ENCODE peak calls at places on chromosomes 7 and 10, in five cellular contexts. One of them, this sample, is unnamed.

GRCh38 chr7:131110294-131111080 is 217.2 kb upstream of the MKLN1 start:
- DNase-seq in HepG2: no peak
- DNase-seq in GM12878: no peak
- DNase-seq in SK-N-SH: no peak
- DNase-seq in HCT116: no peak
- DNase-seq in this sample: no peak

GRCh38 chr10:19816420-19817250 is at the start of gene PLXDC2:
- DNase-seq in HepG2: no peak
- DNase-seq in SK-N-SH: peak
- DNase-seq in HCT116: no peak
- DNase-seq in GM12878: no peak
- DNase-seq in this sample: no peak

GRCh38 chr7:15461576-15461975 is 100.2 kb downstream of the AGMO start:
- DNase-seq in HCT116: no peak
- DNase-seq in GM12878: no peak
- DNase-seq in SK-N-SH: no peak
- DNase-seq in HepG2: no peak
- DNase-seq in this sample: no peak

GRCh38 chr7:71459137-71459536 is 327.2 kb downstream of the GALNT17 start:
- DNase-seq in GM12878: no peak
- DNase-seq in HCT116: no peak
- DNase-seq in SK-N-SH: no peak
- DNase-seq in HepG2: no peak
- DNase-seq in this sample: no peak

GRCh38 chr10:80473096-80473657 is 19.1 kb downstream of the TSPAN14 start:
- DNase-seq in HepG2: no peak
- DNase-seq in SK-N-SH: no peak
- DNase-seq in GM12878: no peak
- DNase-seq in HCT116: no peak
- DNase-seq in this sample: no peak

GRCh38 chr10:98097611-98098010 is 36.8 kb upstream of the R3HCC1L start:
- DNase-seq in HepG2: no peak
- DNase-seq in SK-N-SH: no peak
- DNase-seq in HCT116: no peak
- DNase-seq in GM12878: no peak
- DNase-seq in this sample: no peak

GRCh38 chr7:44882899-44883298 is 2.4 kb downstream of the PURB start:
- DNase-seq in HepG2: no peak
- DNase-seq in SK-N-SH: no peak
- DNase-seq in HCT116: no peak
- DNase-seq in GM12878: no peak
- DNase-seq in this sample: no peak

GRCh38 chr10:93874309-93875031 is 19.3 kb upstream of the SLC35G1 start:
- DNase-seq in HCT116: no peak
- DNase-seq in GM12878: no peak
- DNase-seq in SK-N-SH: no peak
- DNase-seq in HepG2: no peak
- DNase-seq in this sample: no peak

GRCh38 chr10:6530211-6530840 is 49.8 kb downstream of the PRKCQ start:
- DNase-seq in HepG2: no peak
- DNase-seq in SK-N-SH: no peak
- DNase-seq in HCT116: no peak
- DNase-seq in GM12878: no peak
- DNase-seq in this sample: no peak

GRCh38 chr7:40499718-40500117 is 364.9 kb downstream of the SUGCT start:
- DNase-seq in HCT116: no peak
- DNase-seq in GM12878: no peak
- DNase-seq in HepG2: no peak
- DNase-seq in SK-N-SH: no peak
- DNase-seq in this sample: no peak

GRCh38 chr7:79506481-79506880 is 53.0 kb upstream of the MAGI2 start:
- DNase-seq in HCT116: no peak
- DNase-seq in HepG2: peak
- DNase-seq in GM12878: no peak
- DNase-seq in SK-N-SH: no peak
- DNase-seq in this sample: no peak

GRCh38 chr7:22016547-22016946 is 70.8 kb upstream of the CDCA7L start:
- DNase-seq in HCT116: no peak
- DNase-seq in SK-N-SH: no peak
- DNase-seq in GM12878: no peak
- DNase-seq in HepG2: no peak
- DNase-seq in this sample: no peak

GRCh38 chr10:129860396-129860795 is 103.7 kb downstream of the EBF3 start:
- DNase-seq in HCT116: no peak
- DNase-seq in HepG2: no peak
- DNase-seq in SK-N-SH: no peak
- DNase-seq in GM12878: no peak
- DNase-seq in this sample: no peak

GRCh38 chr7:130971297-130971696 is 237.3 kb upstream of the KLF14 start:
- DNase-seq in SK-N-SH: no peak
- DNase-seq in GM12878: no peak
- DNase-seq in HCT116: no peak
- DNase-seq in HepG2: no peak
- DNase-seq in this sample: no peak

GRCh38 chr7:101068401-101068800 is 16.9 kb upstream of the TRIM56 start:
- DNase-seq in SK-N-SH: no peak
- DNase-seq in HepG2: no peak
- DNase-seq in GM12878: no peak
- DNase-seq in HCT116: no peak
- DNase-seq in this sample: no peak

GRCh38 chr7:128735433-128735832 is 3.7 kb upstream of the CALU start:
- DNase-seq in GM12878: no peak
- DNase-seq in HepG2: no peak
- DNase-seq in HCT116: no peak
- DNase-seq in SK-N-SH: no peak
- DNase-seq in this sample: no peak

GRCh38 chr7:29270979-29271658 is 76.5 kb downstream of the CHN2 start:
- DNase-seq in GM12878: no peak
- DNase-seq in HepG2: peak
- DNase-seq in HCT116: no peak
- DNase-seq in SK-N-SH: peak
- DNase-seq in this sample: no peak

GRCh38 chr7:108108131-108108530 is 22.0 kb downstream of the LAMB4 start:
- DNase-seq in GM12878: no peak
- DNase-seq in HCT116: no peak
- DNase-seq in HepG2: no peak
- DNase-seq in SK-N-SH: no peak
- DNase-seq in this sample: no peak

GRCh38 chr7:35263396-35263795 is 9.5 kb upstream of the TBX20 start:
- DNase-seq in GM12878: no peak
- DNase-seq in HCT116: no peak
- DNase-seq in HepG2: no peak
- DNase-seq in SK-N-SH: peak
- DNase-seq in this sample: no peak

GRCh38 chr10:133388265-133388972 is 5.5 kb upstream of the MTG1 start:
- DNase-seq in SK-N-SH: no peak
- DNase-seq in HepG2: peak
- DNase-seq in HCT116: no peak
- DNase-seq in GM12878: peak
- DNase-seq in this sample: peak

GRCh38 chr7:138006106-138006505 is 4.2 kb upstream of the CREB3L2 start:
- DNase-seq in HCT116: no peak
- DNase-seq in HepG2: no peak
- DNase-seq in GM12878: no peak
- DNase-seq in SK-N-SH: no peak
- DNase-seq in this sample: no peak

GRCh38 chr7:18552311-18552916 is 56.9 kb downstream of the HDAC9 start:
- DNase-seq in SK-N-SH: no peak
- DNase-seq in GM12878: no peak
- DNase-seq in HepG2: no peak
- DNase-seq in HCT116: no peak
- DNase-seq in this sample: no peak

GRCh38 chr7:95687759-95688343 is 84.5 kb upstream of the DYNC1I1 start:
- DNase-seq in HCT116: peak
- DNase-seq in GM12878: no peak
- DNase-seq in HepG2: peak
- DNase-seq in SK-N-SH: no peak
- DNase-seq in this sample: peak

GRCh38 chr10:3069876-3070275 is 2.5 kb downstream of the PFKP start:
- DNase-seq in GM12878: no peak
- DNase-seq in SK-N-SH: no peak
- DNase-seq in HepG2: no peak
- DNase-seq in HCT116: no peak
- DNase-seq in this sample: no peak

GRCh38 chr10:3067859-3068179 is 471 bp downstream of the PFKP start:
- DNase-seq in HCT116: no peak
- DNase-seq in HepG2: no peak
- DNase-seq in SK-N-SH: no peak
- DNase-seq in GM12878: no peak
- DNase-seq in this sample: no peak

GRCh38 chr10:3068968-3069737 is 1.8 kb downstream of the PFKP start:
- DNase-seq in GM12878: no peak
- DNase-seq in HepG2: no peak
- DNase-seq in SK-N-SH: peak
- DNase-seq in HCT116: no peak
- DNase-seq in this sample: peak

GRCh38 chr10:3067045-3067858 is at the start of gene PFKP:
- DNase-seq in HepG2: no peak
- DNase-seq in SK-N-SH: peak
- DNase-seq in GM12878: no peak
- DNase-seq in HCT116: no peak
- DNase-seq in this sample: peak

DNA sequence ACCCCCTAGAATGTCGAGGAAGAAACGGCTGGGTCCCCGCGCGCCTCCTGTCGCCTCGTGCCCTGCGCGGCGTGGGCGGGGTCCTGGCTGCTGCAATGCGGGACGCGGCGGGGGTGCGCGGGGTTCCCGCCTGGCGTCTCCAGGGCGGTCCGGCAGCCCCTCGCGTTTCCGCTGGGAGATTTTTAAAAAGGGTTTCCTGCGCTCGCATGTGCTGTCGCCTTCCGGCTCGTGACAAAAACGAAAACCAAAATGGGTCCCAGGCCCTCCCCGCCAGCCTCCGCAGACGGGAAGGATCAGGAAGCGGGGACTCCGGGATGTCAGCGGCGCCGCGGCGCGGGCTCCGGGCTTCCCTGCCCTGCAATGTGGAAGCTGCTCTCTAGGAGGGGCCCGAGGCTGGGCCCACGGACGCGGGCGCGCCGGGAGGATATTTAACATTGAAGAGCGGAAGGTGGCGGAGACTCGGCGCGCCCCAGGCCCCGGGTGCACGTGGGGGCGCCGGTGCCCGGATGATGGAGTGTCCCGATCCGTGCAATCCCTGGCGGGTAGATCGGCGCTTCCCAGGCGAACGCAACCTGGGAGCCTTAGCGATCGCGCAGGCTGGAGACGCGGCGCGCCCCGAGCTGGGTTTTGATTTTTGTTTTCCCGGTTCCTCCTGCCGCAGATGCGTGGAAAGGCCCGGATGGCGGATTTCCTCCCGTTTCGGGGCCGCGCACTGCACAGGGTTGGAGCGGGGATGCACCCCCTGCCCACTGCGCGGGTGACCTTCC is 1.0 kb downstream of the PFKP start:
- DNase-seq in HepG2: no peak
- DNase-seq in SK-N-SH: peak
- DNase-seq in HCT116: no peak
- DNase-seq in GM12878: no peak
- DNase-seq in this sample: peak
- TF ChIP-seq CTCF in HepG2: no peak
- TF ChIP-seq CTCF in SK-N-SH: peak
- TF ChIP-seq CTCF in HCT116: no peak
- TF ChIP-seq CTCF in GM12878: no peak
- TF ChIP-seq CTCF in this sample: peak

GRCh38 chr10:112896722-112897121 is 53.3 kb upstream of the TCF7L2 start:
- DNase-seq in HepG2: no peak
- DNase-seq in SK-N-SH: no peak
- DNase-seq in HCT116: no peak
- DNase-seq in GM12878: no peak
- DNase-seq in this sample: no peak

GRCh38 chr10:112895292-112895691 is 54.8 kb upstream of the TCF7L2 start:
- DNase-seq in GM12878: no peak
- DNase-seq in SK-N-SH: no peak
- DNase-seq in HCT116: no peak
- DNase-seq in HepG2: no peak
- DNase-seq in this sample: no peak

GRCh38 chr10:112896273-112896672 is 53.8 kb upstream of the TCF7L2 start:
- DNase-seq in GM12878: no peak
- DNase-seq in HepG2: peak
- DNase-seq in SK-N-SH: no peak
- DNase-seq in HCT116: no peak
- DNase-seq in this sample: no peak

GRCh38 chr10:112899396-112900065 is 50.5 kb upstream of the TCF7L2 start:
- DNase-seq in GM12878: no peak
- DNase-seq in HepG2: peak
- DNase-seq in HCT116: no peak
- DNase-seq in SK-N-SH: no peak
- DNase-seq in this sample: no peak

GRCh38 chr10:112898540-112899395 is 51.3 kb upstream of the TCF7L2 start:
- DNase-seq in HepG2: peak
- DNase-seq in SK-N-SH: no peak
- DNase-seq in HCT116: peak
- DNase-seq in GM12878: no peak
- DNase-seq in this sample: no peak
- TF ChIP-seq ZBTB33 in HepG2: no peak
- TF ChIP-seq ZBTB33 in SK-N-SH: no peak
- TF ChIP-seq ZBTB33 in HCT116: no peak
- TF ChIP-seq ZBTB33 in GM12878: no peak
- TF ChIP-seq ZBTB33 in this sample: no peak

GRCh38 chr10:70111496-70111895 is 21.1 kb downstream of the AIFM2 start:
- DNase-seq in SK-N-SH: no peak
- DNase-seq in HCT116: no peak
- DNase-seq in HepG2: no peak
- DNase-seq in GM12878: no peak
- DNase-seq in this sample: no peak

GRCh38 chr10:70117646-70118045 is 15.0 kb downstream of the AIFM2 start:
- DNase-seq in HCT116: no peak
- DNase-seq in HepG2: no peak
- DNase-seq in GM12878: no peak
- DNase-seq in SK-N-SH: no peak
- DNase-seq in this sample: no peak

GRCh38 chr10:70118196-70118595 is 14.4 kb downstream of the AIFM2 start:
- DNase-seq in HCT116: no peak
- DNase-seq in GM12878: no peak
- DNase-seq in SK-N-SH: no peak
- DNase-seq in HepG2: no peak
- DNase-seq in this sample: no peak

GRCh38 chr10:70115948-70116682 is 16.5 kb downstream of the AIFM2 start:
- DNase-seq in HepG2: peak
- DNase-seq in SK-N-SH: peak
- DNase-seq in HCT116: peak
- DNase-seq in GM12878: no peak
- DNase-seq in this sample: peak

GRCh38 chr10:70114902-70115301 is 17.7 kb downstream of the AIFM2 start:
- DNase-seq in SK-N-SH: no peak
- DNase-seq in HepG2: no peak
- DNase-seq in HCT116: no peak
- DNase-seq in GM12878: no peak
- DNase-seq in this sample: peak
- TF ChIP-seq CTCF in SK-N-SH: no peak
- TF ChIP-seq CTCF in HepG2: peak
- TF ChIP-seq CTCF in HCT116: peak
- TF ChIP-seq CTCF in GM12878: no peak
- TF ChIP-seq CTCF in this sample: peak

DNA sequence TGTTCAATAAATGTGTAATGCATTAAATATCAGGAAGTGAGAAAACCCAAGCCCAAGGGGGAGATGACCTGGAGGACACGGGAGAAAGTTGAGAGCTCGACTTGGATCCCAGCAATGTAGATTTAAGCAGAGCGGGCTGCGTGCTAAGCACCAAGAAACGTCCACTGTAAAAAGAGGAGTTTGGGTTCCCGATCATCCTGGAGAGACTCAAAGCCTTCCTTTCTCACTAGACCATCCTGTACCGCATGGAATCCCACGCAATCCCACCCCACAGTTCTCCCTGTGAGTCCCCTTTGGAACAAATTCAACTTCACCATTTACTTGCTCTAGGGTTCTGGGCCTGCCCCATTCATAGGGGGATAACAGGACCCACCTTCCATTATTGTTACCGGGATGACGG is 2.4 kb downstream of the TRPV6 start:
- DNase-seq in GM12878: no peak
- DNase-seq in HCT116: no peak
- DNase-seq in HepG2: no peak
- DNase-seq in SK-N-SH: no peak
- DNase-seq in this sample: no peak
- TF ChIP-seq ZBTB33 in GM12878: no peak
- TF ChIP-seq ZBTB33 in HCT116: no peak
- TF ChIP-seq ZBTB33 in HepG2: no peak
- TF ChIP-seq ZBTB33 in SK-N-SH: no peak
- TF ChIP-seq ZBTB33 in this sample: no peak